ENCODE peak calls at places on chromosomes 5 and 9, in nine cellular contexts. L is GM23338; O is AG04450; D is cardiac muscle cell; B is CD8-positive, alpha-beta memory T cell; H is brain microvascular endothelial cell; F is left lung; N is A673; W is IMR-90. P is an unnamed sample.

GRCh38 chr5:171420429-171421231 is 1.2 kb downstream of the FGF18 start:
- DNase-seq in W (peak; percentile 89), F (peak; percentile 85), H (peak; percentile 69), D (peak; percentile 81), O (peak; percentile 67), N (peak; percentile 54), B (no peak), L (peak; percentile 38), P (peak; percentile 96)

GRCh38 chr9:92664394-92665152 is 5.4 kb downstream of the IPPK start:
- DNase-seq in B (peak; percentile 46), F (no peak), L (no peak), H (peak; percentile 27), D (no peak), N (no peak), W (peak; percentile 31), O (no peak), P (peak; percentile 55)

GRCh38 chr5:131246515-131246914 is 17.3 kb upstream of the CDC42SE2 start:
- DNase-seq in D (no peak), F (no peak), O (no peak), N (no peak), W (no peak), B (no peak), L (no peak), H (no peak), P (no peak)

GRCh38 chr5:73119492-73120157 is 750 bp upstream of the TMEM171 start:
- DNase-seq in L (peak; percentile 69), B (no peak), H (no peak), D (no peak), F (peak; percentile 36), W (no peak), N (no peak), O (no peak), P (no peak)

GRCh38 chr5:177462021-177462670 is 11.3 kb downstream of the DBN1 start:
- DNase-seq in H (peak; percentile 17), B (no peak), L (no peak), O (no peak), D (no peak), N (no peak), F (no peak), W (no peak), P (no peak)

GRCh38 chr5:145223582-145223981 is 611.6 kb downstream of the PRELID2 start:
- DNase-seq in B (no peak), F (no peak), H (no peak), O (no peak), N (no peak), W (no peak), D (no peak), L (no peak), P (no peak)

GRCh38 chr5:128082551-128083032 is 974 bp upstream of the SLC12A2 start:
- DNase-seq in W (no peak), O (no peak), B (no peak), D (no peak), F (no peak), N (no peak), H (no peak), L (no peak), P (no peak)

GRCh38 chr5:139561655-139562451 is 714 bp downstream of the UBE2D2 start:
- DNase-seq in H (no peak), B (no peak), D (peak; percentile 59), W (peak; percentile 34), N (peak; percentile 49), O (no peak), L (peak; percentile 45), F (peak; percentile 61), P (peak; percentile 64)

GRCh38 chr9:112849363-112849922 is 41.2 kb downstream of the SLC46A2 start:
- DNase-seq in N (no peak), W (no peak), H (no peak), L (no peak), F (no peak), B (no peak), D (no peak), O (no peak), P (no peak)
- H3K27ac ChIP-seq in N (no peak overlapping the region), W (no peak overlapping the region), H (no peak overlapping the region), L (no peak overlapping the region), F (peak overlapping the region; percentile 57), B (no peak overlapping the region), D (no peak overlapping the region), O (no peak overlapping the region), P (no peak overlapping the region)

GRCh38 chr5:34484190-34484589 is 171.9 kb upstream of the RAI14 start:
- DNase-seq in H (no peak), F (no peak), W (no peak), L (no peak), N (no peak), O (no peak), D (no peak), B (no peak), P (no peak)
- H3K27ac ChIP-seq in H (no peak overlapping the region), F (no peak overlapping the region), W (no peak overlapping the region), L (no peak overlapping the region), N (no peak overlapping the region), O (no peak overlapping the region), D (no peak overlapping the region), B (no peak overlapping the region), P (no peak overlapping the region)

DNA sequence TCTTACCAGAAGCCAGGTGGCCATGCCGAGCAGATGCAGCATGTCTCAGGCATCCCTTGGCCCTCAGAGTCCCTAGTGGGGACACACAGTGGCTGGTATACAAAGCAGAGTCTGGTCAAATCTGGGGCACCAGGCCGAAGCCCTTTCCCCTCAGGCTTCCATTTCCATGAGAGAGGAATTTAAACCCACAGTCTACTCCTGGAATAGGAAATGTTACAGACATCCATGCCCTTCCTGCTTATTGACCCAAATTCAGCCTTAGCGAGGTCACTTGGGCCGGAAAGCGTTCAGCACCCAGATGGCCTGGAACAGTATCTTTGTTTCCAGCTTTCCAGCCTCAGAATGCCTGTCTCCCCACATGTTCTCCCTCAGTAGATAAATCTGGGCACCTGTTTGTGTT is 131.7 kb downstream of the PIP5K1B start:
- DNase-seq in B (no peak), D (no peak), H (no peak), L (no peak), F (no peak), O (no peak), N (no peak), W (no peak), P (no peak)
- H3K27ac ChIP-seq in B (no peak overlapping the region), D (no peak overlapping the region), H (no peak overlapping the region), L (no peak overlapping the region), F (no peak overlapping the region), O (no peak overlapping the region), N (no peak overlapping the region), W (no peak overlapping the region), P (no peak overlapping the region)

DNA sequence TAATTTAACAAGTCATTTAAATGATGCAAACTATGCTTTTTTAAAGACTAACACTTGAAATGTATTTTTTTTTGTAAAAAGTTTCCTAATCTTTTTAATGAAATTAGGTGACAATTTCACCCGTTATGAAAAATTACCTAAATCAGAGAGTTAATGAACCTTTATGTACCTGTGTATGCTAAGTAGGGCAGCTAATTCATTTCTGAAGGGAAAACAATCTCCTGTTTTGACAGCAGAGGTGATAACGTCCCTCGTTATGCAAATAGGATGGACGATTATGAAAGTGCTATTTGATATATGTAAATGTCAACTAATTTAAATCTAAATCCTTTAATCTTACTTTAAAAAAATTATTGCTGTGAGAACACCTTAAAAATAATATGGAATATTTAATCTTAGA is 58.8 kb downstream of the MEF2C start:
- DNase-seq in D (no peak), H (no peak), B (no peak), W (no peak), N (no peak), L (no peak), O (no peak), F (no peak), P (no peak)
- H3K27ac ChIP-seq in D (no peak overlapping the region), H (no peak overlapping the region), B (no peak overlapping the region), W (no peak overlapping the region), N (no peak overlapping the region), L (no peak overlapping the region), O (no peak overlapping the region), F (peak overlapping the region; percentile 26), P (no peak overlapping the region)

DNA sequence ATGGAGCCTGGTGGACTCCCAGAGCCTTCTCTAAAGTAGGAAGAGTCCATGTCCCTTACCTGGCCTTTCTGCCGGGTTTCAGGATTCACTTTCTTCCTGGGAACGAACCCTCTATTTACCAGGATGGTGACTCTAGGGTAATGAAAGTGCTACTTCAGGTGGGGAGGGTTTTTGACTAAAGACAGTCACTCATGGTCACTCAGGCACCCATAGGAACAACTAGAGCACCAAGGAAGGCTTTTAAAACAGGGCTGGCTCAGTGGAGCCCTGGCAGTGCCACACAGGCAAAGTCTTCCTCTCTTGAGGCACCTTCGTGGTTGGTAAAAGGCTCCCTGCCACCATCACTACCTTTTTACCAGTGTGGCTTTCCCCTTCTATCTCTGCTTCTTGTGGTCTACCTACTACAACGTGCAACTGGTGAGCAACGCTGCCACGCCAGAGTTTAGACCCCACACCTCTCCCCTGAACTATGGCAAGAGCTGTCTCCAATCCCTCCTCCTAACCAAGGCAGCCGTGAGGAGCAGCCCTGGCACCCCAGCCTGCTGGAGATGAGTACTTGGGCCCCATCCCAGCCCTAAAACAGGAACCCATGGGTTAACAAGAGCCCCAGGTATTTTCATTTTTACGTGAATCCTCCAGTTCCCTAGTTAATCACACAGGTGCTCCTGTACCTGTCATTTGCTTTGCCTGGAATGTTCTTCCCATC is 3.5 kb downstream of the SURF1 start:
- DNase-seq in H (no peak), D (no peak), W (no peak), N (peak; percentile 14), B (no peak), L (no peak), F (no peak), O (no peak), P (no peak)
- H3K27ac ChIP-seq in H (no peak overlapping the region), D (peak overlapping the region; percentile 42), W (no peak overlapping the region), N (peak overlapping the region; percentile 27), B (no peak overlapping the region), L (peak overlapping the region; percentile 66), F (no peak overlapping the region), O (peak overlapping the region; percentile 47), P (no peak overlapping the region)

P was measured in aorta.